ENCODE peak calls at places on chromosomes 11 and 22, in seven cellular contexts. I is AG10803, V is tibial nerve, Y is HFF-Myc, Z is A549, T is transverse colon, O is left ventricle myocardium inferior. B is an unnamed sample.

GRCh38 chr11:110317516-110317932 is 21.1 kb upstream of the RDX start:
- DNase-seq in Z (no peak), I (no peak), O (no peak), Y (no peak), T (no peak), V (peak), B (peak)

GRCh38 chr22:29782061-29782845 is 15.1 kb downstream of the UQCR10 start:
- DNase-seq in I (peak), Y (no peak), V (no peak), O (peak), T (peak), Z (no peak), B (no peak)

GRCh38 chr11:68374531-68374930 is 62.1 kb downstream of the LRP5 start:
- DNase-seq in Y (no peak), O (no peak), I (peak), Z (no peak), V (no peak), T (no peak), B (no peak)

GRCh38 chr11:43853766-43854165 is 26.9 kb upstream of the ALKBH3 start:
- DNase-seq in Y (no peak), O (no peak), T (no peak), Z (no peak), I (peak), V (no peak), B (no peak)

GRCh38 chr11:46122955-46123354 is 1.7 kb upstream of the PHF21A start:
- DNase-seq in V (no peak), T (no peak), I (peak), O (no peak), Z (no peak), Y (no peak), B (peak)

GRCh38 chr11:10694481-10695239 is 1.1 kb upstream of the IRAG1 start:
- DNase-seq in Y (no peak), Z (no peak), I (peak), O (no peak), T (no peak), V (no peak), B (peak)

GRCh38 chr11:12157241-12157661 is 46.9 kb downstream of the MICAL2 start:
- DNase-seq in I (peak), T (no peak), Y (no peak), V (no peak), O (no peak), Z (no peak), B (peak)

GRCh38 chr11:57294225-57295131 is 30.3 kb downstream of the TNKS1BP1 start:
- DNase-seq in Z (no peak), O (no peak), T (peak), V (no peak), I (peak), Y (no peak), B (peak)

GRCh38 chr11:10623797-10624761 is 55.6 kb upstream of the LYVE1 start:
- DNase-seq in T (peak), I (no peak), V (peak), O (no peak), Z (peak), Y (no peak), B (peak)

GRCh38 chr22:17924735-17925727 is 99.3 kb downstream of the MICAL3 start:
- DNase-seq in I (no peak), O (no peak), Z (no peak), Y (no peak), T (no peak), V (no peak), B (no peak)

GRCh38 chr11:15127341-15127740 is 12.6 kb downstream of the INSC start:
- DNase-seq in O (no peak), T (no peak), V (no peak), I (peak), Y (no peak), Z (no peak), B (peak)

GRCh38 chr11:1876361-1877063 is 15.2 kb downstream of the PRR33 start:
- DNase-seq in Y (no peak), O (peak), V (no peak), I (no peak), Z (peak), T (peak), B (peak)

GRCh38 chr11:78045851-78046485 is 17.7 kb upstream of the THRSP start:
- DNase-seq in T (peak), O (peak), I (peak), Z (peak), V (peak), Y (no peak), B (peak)

GRCh38 chr22:17396531-17396930 is 27.3 kb downstream of the CECR2 start:
- DNase-seq in T (no peak), Z (no peak), I (no peak), V (no peak), O (no peak), Y (no peak), B (no peak)

GRCh38 chr22:19919701-19920363 is 21.7 kb upstream of the COMT start:
- DNase-seq in Z (no peak), Y (no peak), I (no peak), O (no peak), T (no peak), V (no peak), B (no peak)

GRCh38 chr11:114440121-114440860 is 1.0 kb downstream of the REXO2 start:
- DNase-seq in V (peak), I (peak), T (no peak), Y (no peak), Z (no peak), O (no peak), B (no peak)

GRCh38 chr22:49018601-49019000 is 809.1 kb downstream of the BRD1 start:
- DNase-seq in V (no peak), I (no peak), T (no peak), Z (no peak), O (no peak), Y (no peak), B (no peak)

GRCh38 chr11:117228091-117228490 is 3.8 kb downstream of the PCSK7 start:
- DNase-seq in V (no peak), Y (no peak), I (no peak), T (no peak), O (no peak), Z (no peak), B (no peak)

GRCh38 chr22:20429254-20430100 is 8.1 kb downstream of the SCARF2 start:
- DNase-seq in Y (no peak), Z (no peak), V (no peak), O (peak), I (no peak), T (peak), B (no peak)

GRCh38 chr22:50027639-50028537 is 15.3 kb upstream of the IL17REL start:
- DNase-seq in Z (peak), V (no peak), T (peak), O (no peak), I (no peak), Y (no peak), B (no peak)

GRCh38 chr11:88359529-88359928 is 22.0 kb upstream of the CTSC start:
- DNase-seq in O (no peak), I (no peak), V (no peak), Y (no peak), T (no peak), Z (no peak), B (no peak)

GRCh38 chr22:41978732-41979131 is 9.5 kb downstream of the SEPTIN3 start:
- DNase-seq in T (no peak), I (no peak), O (no peak), Z (no peak), Y (no peak), V (no peak), B (no peak)

GRCh38 chr22:17570851-17571631 is 7.7 kb downstream of the SLC25A18 start:
- DNase-seq in T (peak), O (peak), I (peak), Y (no peak), Z (no peak), V (peak), B (peak)

GRCh38 chr11:115391598-115391997 is 112.6 kb downstream of the CADM1 start:
- DNase-seq in V (no peak), O (no peak), Y (no peak), I (no peak), T (no peak), Z (no peak), B (no peak)

GRCh38 chr11:130737866-130738431 is 178.3 kb downstream of the SNX19 start:
- DNase-seq in Z (no peak), Y (peak), T (no peak), V (no peak), O (peak), I (peak), B (peak)

GRCh38 chr22:47805394-47805935 is 1043.0 kb downstream of the TBC1D22A start:
- DNase-seq in Y (no peak), O (no peak), V (no peak), I (no peak), Z (no peak), T (no peak), B (no peak)

GRCh38 chr11:44766112-44766971 is 39.6 kb downstream of the TSPAN18 start:
- DNase-seq in V (no peak), Y (no peak), O (peak), I (peak), T (no peak), Z (no peak), B (peak)

GRCh38 chr11:67357831-67358555 is 4.6 kb upstream of the POLD4 start:
- DNase-seq in O (no peak), T (no peak), Z (peak), I (peak), V (no peak), Y (no peak), B (peak)

GRCh38 chr11:77063861-77064260 is 2.9 kb upstream of the CAPN5 start:
- DNase-seq in T (no peak), O (no peak), I (no peak), Y (no peak), Z (no peak), V (no peak), B (no peak)

GRCh38 chr22:43861529-43861928 is 784 bp downstream of the SULT4A1 start:
- DNase-seq in T (no peak), V (no peak), O (no peak), I (no peak), Y (no peak), Z (no peak), B (no peak)

GRCh38 chr22:30266445-30267381 is at the start of gene OSM:
- DNase-seq in Y (no peak), I (no peak), T (peak), V (peak), Z (no peak), O (peak), B (no peak)

GRCh38 chr11:35144811-35145210 is 5.8 kb downstream of the CD44 start:
- DNase-seq in Z (no peak), I (peak), V (no peak), O (no peak), Y (no peak), T (no peak), B (no peak)

GRCh38 chr11:35142481-35143207 is 3.7 kb downstream of the CD44 start:
- DNase-seq in Y (no peak), I (peak), Z (no peak), T (peak), O (no peak), V (no peak), B (no peak)

GRCh38 chr11:35143509-35144102 is 4.6 kb downstream of the CD44 start:
- DNase-seq in Y (no peak), I (no peak), O (no peak), Z (no peak), T (no peak), V (no peak), B (no peak)

GRCh38 chr11:35145249-35145648 is 6.3 kb downstream of the CD44 start:
- DNase-seq in Y (no peak), I (peak), Z (no peak), V (no peak), O (no peak), T (peak), B (peak)

GRCh38 chr11:35144103-35144741 is 5.3 kb downstream of the CD44 start:
- DNase-seq in T (peak), V (no peak), I (peak), Z (no peak), Y (peak), O (no peak), B (peak)
- H3K4me3 ChIP-seq in T (no peak), V (no peak), I (peak), Z (peak), Y (peak), O (no peak), B (peak)

GRCh38 chr11:73760680-73761402 is at the start of gene RAB6A:
- DNase-seq in O (peak), V (peak), Z (peak), Y (peak), I (peak), T (peak), B (peak)
- TF ChIP-seq CTCF in O (peak), V (peak), Z (no peak), Y (no peak), I (peak), T (peak), B (peak)

GRCh38 chr22:45919504-45920286 is 57.3 kb downstream of the WNT7B start:
- DNase-seq in O (no peak), V (no peak), Y (no peak), I (no peak), T (no peak), Z (no peak), B (no peak)
- H3K4me3 ChIP-seq in O (no peak), V (no peak), Y (no peak), I (no peak), T (no peak), Z (no peak), B (no peak)

DNA sequence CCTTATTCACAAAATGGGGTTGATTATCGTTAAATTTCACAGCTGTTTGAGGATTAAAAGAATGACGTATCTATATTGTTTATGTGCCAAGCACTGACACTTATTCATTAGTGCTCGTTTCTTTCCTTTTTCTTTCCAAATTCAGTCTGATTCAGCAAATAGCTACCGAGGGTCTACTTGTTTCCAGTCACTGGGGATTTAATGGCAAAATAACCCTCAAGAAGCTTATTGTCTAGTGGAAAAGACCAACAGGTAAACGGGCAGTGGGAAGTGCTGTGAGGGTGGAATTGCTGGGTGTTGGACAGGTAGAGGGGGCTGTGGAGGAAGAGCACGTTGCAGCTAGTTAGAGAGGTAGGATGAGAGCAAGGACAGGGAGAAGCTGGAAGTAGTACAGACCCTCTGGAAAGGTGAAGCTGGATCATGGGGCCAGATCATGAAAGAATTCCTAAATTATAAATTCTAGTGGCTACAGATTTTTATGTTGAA is 48.3 kb upstream of the BIRC3 start:
- DNase-seq in Z (no peak), T (no peak), I (no peak), Y (no peak), V (no peak), O (no peak), B (no peak)
- TF ChIP-seq CTCF in Z (no peak), T (no peak), I (no peak), Y (no peak), V (no peak), O (no peak), B (no peak)

GRCh38 chr22:46029036-46029435 is 52.1 kb upstream of the WNT7B start:
- DNase-seq in V (no peak), O (no peak), I (no peak), Z (no peak), Y (no peak), T (no peak), B (no peak)

GRCh38 chr22:46026907-46027218 is 49.9 kb upstream of the WNT7B start:
- DNase-seq in Y (no peak), I (no peak), T (no peak), O (no peak), V (no peak), Z (no peak), B (no peak)

GRCh38 chr22:46025973-46026906 is 49.3 kb upstream of the WNT7B start:
- DNase-seq in Z (no peak), I (no peak), Y (no peak), V (no peak), O (peak), T (no peak), B (no peak)

GRCh38 chr22:46028069-46028991 is 51.4 kb upstream of the WNT7B start:
- DNase-seq in O (peak), Y (no peak), T (no peak), V (no peak), Z (no peak), I (no peak), B (no peak)

GRCh38 chr22:46027219-46028068 is 50.5 kb upstream of the WNT7B start:
- DNase-seq in Z (no peak), O (peak), V (no peak), I (no peak), T (peak), Y (no peak), B (no peak)
- H3K4me3 ChIP-seq in Z (peak), O (peak), V (peak), I (peak), T (peak), Y (peak), B (no peak)